ENCODE peak calls at places on chromosome 10, in five cellular contexts. K, Z, E, D and I are unnamed samples. For H3K9me2, the result is how much of the 10 kb centered on the place peaks cover.

GRCh38 chr10:113047151-113047550 is 97.1 kb downstream of the TCF7L2 start:
- DNase-seq in K (no peak), Z (no peak), E (no peak), D (no peak), I (no peak)

GRCh38 chr10:132421377-132422168 is 24.6 kb downstream of the PWWP2B start:
- DNase-seq in K (peak), Z (no peak), E (peak), D (peak), I (no peak)

GRCh38 chr10:110724116-110724701 is 80.1 kb downstream of the RBM20 start:
- DNase-seq in K (peak), Z (no peak), E (no peak), D (peak), I (peak)

GRCh38 chr10:124997246-124997790 is 55.4 kb downstream of the ZRANB1 start:
- DNase-seq in K (no peak), Z (no peak), E (no peak), D (no peak), I (no peak)

GRCh38 chr10:110504111-110504735 is 6.5 kb downstream of the DUSP5 start:
- DNase-seq in K (peak), Z (no peak), E (no peak), D (no peak), I (no peak)

GRCh38 chr10:33363112-33363511 is 28.6 kb upstream of the NRP1 start:
- DNase-seq in K (no peak), Z (no peak), E (no peak), D (no peak), I (no peak)

GRCh38 chr10:44971419-44971818 is 7.2 kb downstream of the DEPP1 start:
- DNase-seq in K (no peak), Z (no peak), E (no peak), D (no peak), I (no peak)

GRCh38 chr10:17335065-17335464 is 107.0 kb downstream of the VIM start:
- DNase-seq in K (no peak), Z (no peak), E (no peak), D (no peak), I (no peak)

GRCh38 chr10:110399163-110400094 is 94.7 kb upstream of the SMNDC1 start:
- DNase-seq in K (no peak), Z (peak), E (peak), D (no peak), I (no peak)

GRCh38 chr10:127577376-127577775 is 28.3 kb downstream of the NPS start:
- DNase-seq in K (no peak), Z (no peak), E (no peak), D (no peak), I (no peak)

GRCh38 chr10:64033710-64034109 is 512.5 kb downstream of the REEP3 start:
- DNase-seq in K (no peak), Z (no peak), E (no peak), D (no peak), I (no peak)

GRCh38 chr10:77105756-77106155 is 531.9 kb downstream of the KCNMA1 start:
- DNase-seq in K (no peak), Z (no peak), E (no peak), D (no peak), I (no peak)

GRCh38 chr10:52472406-52473146 is 158.5 kb downstream of the DKK1 start:
- DNase-seq in K (no peak), Z (no peak), E (no peak), D (no peak), I (no peak)
- H3K9me2 ChIP-seq in K (under half), Z (under half), E (under half), D (under half), I (under half)

GRCh38 chr10:50917486-50917885 is 32.1 kb upstream of the A1CF start:
- DNase-seq in K (no peak), Z (no peak), E (no peak), D (no peak), I (no peak)
- H3K4me2 ChIP-seq in K (no peak), Z (no peak), E (no peak), D (no peak), I (no peak)

GRCh38 chr10:71567006-71567405 is 152.6 kb downstream of the C10orf105 start:
- DNase-seq in K (no peak), Z (no peak), E (no peak), D (no peak), I (no peak)

GRCh38 chr10:71565284-71566000 is 154.1 kb downstream of the C10orf105 start:
- DNase-seq in K (no peak), Z (no peak), E (no peak), D (no peak), I (no peak)

GRCh38 chr10:71562884-71563283 is 156.7 kb downstream of the C10orf105 start:
- DNase-seq in K (no peak), Z (no peak), E (no peak), D (no peak), I (no peak)

GRCh38 chr10:71562181-71562580 is 157.4 kb downstream of the C10orf105 start:
- DNase-seq in K (no peak), Z (no peak), E (no peak), D (no peak), I (no peak)

DNA sequence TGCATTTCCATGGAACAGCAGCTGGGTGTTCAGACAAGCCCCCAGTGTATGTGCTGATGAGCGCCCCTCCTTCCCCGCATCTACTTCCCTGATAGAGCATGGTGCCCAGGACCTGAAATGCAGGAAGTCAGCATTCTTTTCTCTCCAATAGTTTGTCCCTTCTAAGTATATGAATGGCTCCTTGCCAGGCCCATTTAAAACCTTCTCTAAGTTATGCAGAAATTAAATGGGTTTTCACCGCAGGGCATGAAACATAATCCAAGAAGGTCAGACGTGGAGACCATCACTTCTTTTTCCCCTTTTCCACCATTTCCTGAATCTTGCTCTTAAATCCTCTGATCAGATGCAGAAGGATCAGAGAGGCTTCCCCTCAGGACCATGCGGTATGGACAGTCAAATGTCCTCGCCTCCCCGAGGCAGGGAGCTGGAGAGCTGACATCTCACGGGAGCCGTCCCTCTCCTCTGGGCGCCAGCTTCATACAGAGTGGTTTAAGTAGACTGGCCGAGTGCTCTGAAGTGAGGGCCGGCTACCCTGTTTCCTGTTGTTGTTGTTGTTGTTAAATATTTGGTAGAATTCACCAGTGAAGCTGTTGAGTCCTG is 155.3 kb downstream of the C10orf105 start:
- DNase-seq in K (no peak), Z (no peak), E (peak), D (no peak), I (no peak)
- H3K9me2 ChIP-seq in K (under half), Z (under half), E (under half), D (under half), I (under half)

GRCh38 chr10:22927163-22927562 is 690 bp upstream of the ARMC3 start:
- DNase-seq in K (no peak), Z (no peak), E (no peak), D (no peak), I (no peak)
- H3K4me2 ChIP-seq in K (peak), Z (peak), E (peak), D (no peak), I (no peak)

DNA sequence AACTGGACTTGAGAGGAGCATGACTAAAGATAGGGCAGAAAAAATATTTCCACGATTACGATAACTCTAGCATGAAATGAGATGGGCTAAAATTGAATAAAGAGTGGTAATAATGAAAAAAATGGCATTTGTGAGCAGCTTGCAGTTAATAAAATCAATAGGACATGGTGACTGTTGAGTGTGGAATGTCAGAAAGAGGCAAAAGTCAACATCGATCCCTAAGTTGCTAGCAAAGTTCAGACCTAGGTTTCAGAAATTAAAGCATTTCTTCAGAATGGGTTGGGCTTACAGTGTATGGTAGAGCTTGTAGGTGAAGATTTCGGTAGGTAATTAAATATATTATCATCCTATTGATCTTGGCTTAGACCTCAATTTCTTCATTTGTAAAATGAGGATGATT is 656.7 kb upstream of the NRG3 start:
- DNase-seq in K (no peak), Z (no peak), E (no peak), D (no peak), I (no peak)
- H3K9me2 ChIP-seq in K (under half), Z (under half), E (under half), D (under half), I (under half)

DNA sequence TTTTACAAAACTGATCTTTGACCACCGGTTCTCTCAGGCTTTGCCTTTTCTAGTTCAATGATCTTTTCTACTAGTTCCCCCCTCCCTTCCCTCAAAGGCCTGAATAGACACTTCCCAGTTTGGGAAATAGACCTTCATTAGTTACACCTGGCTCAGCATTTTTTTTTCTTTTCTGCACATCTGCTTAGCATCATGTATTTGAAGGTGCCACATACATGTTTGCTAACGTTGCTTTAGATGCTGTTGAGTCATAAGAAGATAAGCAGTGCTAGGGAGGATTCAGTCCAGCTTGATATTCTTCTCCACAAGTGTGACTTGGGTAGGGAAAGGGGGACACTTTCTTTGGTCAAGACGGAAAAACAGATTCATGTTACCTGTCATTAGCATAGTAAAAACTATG is 78.3 kb downstream of the BICC1 start:
- DNase-seq in K (no peak), Z (no peak), E (no peak), D (no peak), I (no peak)
- H3K4me2 ChIP-seq in K (no peak), Z (no peak), E (no peak), D (no peak), I (no peak)

GRCh38 chr10:89503151-89503550 is 32.2 kb downstream of the SLC16A12 start:
- DNase-seq in K (no peak), Z (no peak), E (no peak), D (no peak), I (no peak)
- H3K9me2 ChIP-seq in K (under half), Z (under half), E (under half), D (under half), I (under half)

GRCh38 chr10:61452229-61452651 is 941 bp downstream of the TMEM26 start:
- DNase-seq in K (no peak), Z (no peak), E (peak), D (no peak), I (no peak)
- H3K4me2 ChIP-seq in K (no peak), Z (no peak), E (peak), D (no peak), I (no peak)

GRCh38 chr10:31118561-31118960 is 86.9 kb upstream of the ZNF438 start:
- DNase-seq in K (no peak), Z (no peak), E (peak), D (no peak), I (no peak)
- H3K9me2 ChIP-seq in K (under half), Z (under half), E (under half), D (under half), I (under half)